ENCODE peak calls at places on chromosome 1, in four cellular contexts. G is K562, B is pons, W is non-pigmented ciliary epithelial cell. C is an unnamed sample.

GRCh38 chr1:12019858-12020509 is 686 bp downstream of the MIIP start:
- DNase-seq in G (peak; percentile 69), W (no peak), B (peak; percentile 26), C (no peak)

GRCh38 chr1:6465461-6466005 is 440 bp downstream of the TNFRSF25 start:
- DNase-seq in W (no peak), G (no peak), B (no peak), C (no peak)

GRCh38 chr1:180603223-180603849 is 28.5 kb upstream of the XPR1 start:
- DNase-seq in B (no peak), G (peak; percentile 58), W (no peak), C (no peak)

GRCh38 chr1:2590233-2591141 is 3.9 kb downstream of the PRXL2B start:
- DNase-seq in G (no peak), W (no peak), B (no peak), C (no peak)

GRCh38 chr1:230121950-230122349 is 54.9 kb downstream of the GALNT2 start:
- DNase-seq in B (no peak), G (no peak), W (no peak), C (no peak)

GRCh38 chr1:15384301-15384901 is 25.3 kb upstream of the EFHD2 start:
- DNase-seq in G (no peak), W (no peak), B (peak; percentile 88), C (no peak)

GRCh38 chr1:17575786-17576584 is 36.5 kb downstream of the ARHGEF10L start:
- DNase-seq in G (no peak), W (no peak), B (no peak), C (no peak)

GRCh38 chr1:111738436-111739221 is 566 bp downstream of the INKA2 start:
- DNase-seq in G (peak; percentile 62), B (peak; percentile 45), W (no peak), C (no peak)

GRCh38 chr1:2593251-2593878 is 6.8 kb downstream of the PRXL2B start:
- DNase-seq in W (no peak), B (no peak), G (no peak), C (no peak)